ENCODE peak calls at places on chromosomes 16 and 17, in five cellular contexts. U is H9, C is fibroblast of the conjunctiva, G is anterior cingulate cortex, F is T-helper 2 cell. X is an unnamed sample.
A peak's percentile ranks its signal among the peaks of the same experiment; 100 is the strongest.

GRCh38 chr16:66476328-66477027 is 49.4 kb downstream of the BEAN1 start:
- DNase-seq in C (no peak), F (peak; percentile 42), U (peak; percentile 76), G (no peak), X (no peak)

GRCh38 chr17:77948690-77949114 is 9.8 kb upstream of the TNRC6C start:
- DNase-seq in C (no peak), U (peak; percentile 70), G (peak; percentile 44), F (no peak), X (no peak)

GRCh38 chr17:66485272-66485947 is 183.0 kb downstream of the PRKCA start:
- DNase-seq in U (no peak), F (no peak), G (no peak), C (no peak), X (no peak)

GRCh38 chr17:77644981-77645380 is 313.5 kb upstream of the TNRC6C start:
- DNase-seq in C (no peak), F (peak; percentile 19), U (peak; percentile 67), G (no peak), X (no peak)

GRCh38 chr17:77593081-77593480 is 365.4 kb upstream of the TNRC6C start:
- DNase-seq in C (no peak), G (no peak), U (no peak), F (no peak), X (no peak)

GRCh38 chr17:27531469-27531948 is 75.3 kb downstream of the KSR1 start:
- DNase-seq in C (no peak), F (no peak), G (no peak), U (no peak), X (no peak)

GRCh38 chr17:82665226-82665625 is 17.0 kb upstream of the WDR45B start:
- DNase-seq in F (no peak), G (no peak), U (no peak), C (no peak), X (no peak)

GRCh38 chr16:14301150-14302030 is 230.3 kb downstream of the MRTFB start:
- DNase-seq in U (peak; percentile 32), F (no peak), G (no peak), C (no peak), X (no peak)

GRCh38 chr16:28930652-28931051 is 1.1 kb upstream of the CD19 start:
- DNase-seq in G (no peak), U (no peak), F (no peak), C (no peak), X (no peak)

GRCh38 chr17:2034806-2035548 is 5.0 kb downstream of the DPH1 start:
- DNase-seq in C (peak; percentile 77), F (no peak), G (no peak), U (no peak), X (no peak)

GRCh38 chr17:77233635-77234334 is 93.0 kb downstream of the SEC14L1 start:
- DNase-seq in F (no peak), G (no peak), U (no peak), C (peak; percentile 9), X (peak; percentile 53)

GRCh38 chr17:14268264-14268663 is 31.6 kb upstream of the CDRT15 start:
- DNase-seq in U (peak; percentile 64), F (no peak), G (no peak), C (no peak), X (no peak)

GRCh38 chr16:8590161-8590688 is at the start of gene TMEM114:
- DNase-seq in C (no peak), F (no peak), G (no peak), U (peak; percentile 54), X (no peak)

GRCh38 chr17:63136381-63137012 is 170.5 kb downstream of the TANC2 start:
- DNase-seq in G (no peak), C (no peak), F (no peak), U (no peak), X (no peak)

GRCh38 chr16:24297375-24297774 is 41.2 kb downstream of the CACNG3 start:
- DNase-seq in F (no peak), G (no peak), U (no peak), C (no peak), X (no peak)

GRCh38 chr16:5557966-5558365 is 460.4 kb upstream of the EEF2KMT start:
- DNase-seq in C (no peak), U (no peak), G (no peak), F (no peak), X (no peak)

GRCh38 chr17:1561420-1562177 is 993 bp downstream of the PITPNA start:
- DNase-seq in U (no peak), F (peak; percentile 17), G (no peak), C (no peak), X (peak; percentile 62)

GRCh38 chr16:57021693-57022092 is 32.3 kb downstream of the NLRC5 start:
- DNase-seq in U (no peak), G (no peak), F (no peak), C (no peak), X (no peak)

GRCh38 chr17:78748730-78749317 is 33.2 kb downstream of the CYTH1 start:
- DNase-seq in U (no peak), C (no peak), F (peak; percentile 55), G (no peak), X (no peak)

GRCh38 chr16:67177743-67178699 is 5.7 kb downstream of the MATCAP1 start:
- DNase-seq in F (no peak), G (peak; percentile 22), C (no peak), U (peak; percentile 97), X (peak; percentile 69)

GRCh38 chr17:61285483-61286320 is 113.9 kb upstream of the TBX2 start:
- DNase-seq in G (no peak), F (no peak), C (no peak), U (peak; percentile 52), X (no peak)

GRCh38 chr17:55731586-55732250 is 9.1 kb upstream of the TMEM100 start:
- DNase-seq in U (peak; percentile 38), G (no peak), C (no peak), F (no peak), X (no peak)

GRCh38 chr17:78338860-78339259 is 21.0 kb downstream of the SOCS3 start:
- DNase-seq in F (no peak), U (no peak), C (no peak), G (no peak), X (no peak)

GRCh38 chr16:80023865-80024264 is 423.3 kb upstream of the MAF start:
- DNase-seq in F (no peak), U (no peak), G (no peak), C (no peak), X (no peak)

GRCh38 chr16:56604966-56605365 is 3.4 kb upstream of the MT2A start:
- DNase-seq in G (no peak), F (no peak), C (no peak), U (no peak), X (no peak)

GRCh38 chr17:79991924-79992656 is 43.6 kb downstream of the TBC1D16 start:
- DNase-seq in C (no peak), U (peak; percentile 56), G (no peak), F (no peak), X (no peak)

GRCh38 chr17:1743094-1743452 is 402 bp downstream of the SERPINF2 start:
- DNase-seq in G (no peak), C (no peak), F (no peak), U (no peak), X (no peak)

GRCh38 chr17:1898332-1898731 is 68.5 kb downstream of the RPA1 start:
- DNase-seq in C (no peak), U (no peak), F (no peak), G (no peak), X (no peak)

GRCh38 chr16:77468831-77469230 is 34.0 kb upstream of the ADAMTS18 start:
- DNase-seq in F (no peak), C (no peak), U (no peak), G (no peak), X (no peak)

X was measured in GM12892.